ENCODE peak calls at places on chromosomes 7 and 10, in nine cellular contexts. One of them, this sample, is unnamed.

GRCh38 chr10:11527700-11528255 is 83.7 kb downstream of the USP6NL start:
- DNase-seq in islet precursor cell: no peak
- DNase-seq in stromal cell of bone marrow: no peak
- DNase-seq in AG08395: no peak
- DNase-seq in naive thymus-derived CD8-positive, alpha-beta T cell: peak; percentile 23
- DNase-seq in pancreas: no peak
- DNase-seq in stimulated activated CD8-positive, alpha-beta memory T cell treated with anti-CD3 and anti-CD28 coated beads, Interleukin-7, amount 100 ng/mL, for 1 hour: no peak
- DNase-seq in fibroblast of gingiva: peak; percentile 23
- DNase-seq in NCI-H1105 treated with DMSO at 0.1 percent for 48 hours: no peak
- DNase-seq in this sample: no peak

GRCh38 chr10:52030051-52030867 is 283.8 kb upstream of the DKK1 start:
- DNase-seq in stimulated activated CD8-positive, alpha-beta memory T cell treated with anti-CD3 and anti-CD28 coated beads, Interleukin-7, amount 100 ng/mL, for 1 hour: no peak
- DNase-seq in NCI-H1105 treated with DMSO at 0.1 percent for 48 hours: no peak
- DNase-seq in islet precursor cell: no peak
- DNase-seq in naive thymus-derived CD8-positive, alpha-beta T cell: no peak
- DNase-seq in fibroblast of gingiva: no peak
- DNase-seq in AG08395: no peak
- DNase-seq in pancreas: no peak
- DNase-seq in stromal cell of bone marrow: no peak
- DNase-seq in this sample: no peak

GRCh38 chr10:49831352-49832040 is 69.4 kb upstream of the OGDHL start:
- DNase-seq in islet precursor cell: peak; percentile 66
- DNase-seq in pancreas: no peak
- DNase-seq in stromal cell of bone marrow: no peak
- DNase-seq in stimulated activated CD8-positive, alpha-beta memory T cell treated with anti-CD3 and anti-CD28 coated beads, Interleukin-7, amount 100 ng/mL, for 1 hour: no peak
- DNase-seq in NCI-H1105 treated with DMSO at 0.1 percent for 48 hours: no peak
- DNase-seq in AG08395: peak; percentile 3
- DNase-seq in fibroblast of gingiva: no peak
- DNase-seq in naive thymus-derived CD8-positive, alpha-beta T cell: no peak
- DNase-seq in this sample: no peak

GRCh38 chr7:30434140-30434799 is 44.3 kb downstream of the NOD1 start:
- DNase-seq in naive thymus-derived CD8-positive, alpha-beta T cell: no peak
- DNase-seq in NCI-H1105 treated with DMSO at 0.1 percent for 48 hours: no peak
- DNase-seq in pancreas: no peak
- DNase-seq in AG08395: no peak
- DNase-seq in islet precursor cell: no peak
- DNase-seq in stimulated activated CD8-positive, alpha-beta memory T cell treated with anti-CD3 and anti-CD28 coated beads, Interleukin-7, amount 100 ng/mL, for 1 hour: no peak
- DNase-seq in fibroblast of gingiva: no peak
- DNase-seq in stromal cell of bone marrow: no peak
- DNase-seq in this sample: no peak

GRCh38 chr10:29297678-29298077 is 8.8 kb downstream of the LYZL1 start:
- DNase-seq in stromal cell of bone marrow: no peak
- DNase-seq in stimulated activated CD8-positive, alpha-beta memory T cell treated with anti-CD3 and anti-CD28 coated beads, Interleukin-7, amount 100 ng/mL, for 1 hour: no peak
- DNase-seq in AG08395: no peak
- DNase-seq in fibroblast of gingiva: no peak
- DNase-seq in NCI-H1105 treated with DMSO at 0.1 percent for 48 hours: no peak
- DNase-seq in islet precursor cell: no peak
- DNase-seq in naive thymus-derived CD8-positive, alpha-beta T cell: no peak
- DNase-seq in pancreas: no peak
- DNase-seq in this sample: no peak

GRCh38 chr10:34181545-34182300 is 633.4 kb downstream of the PARD3 start:
- DNase-seq in pancreas: no peak
- DNase-seq in AG08395: peak; percentile 47
- DNase-seq in islet precursor cell: peak; percentile 88
- DNase-seq in stromal cell of bone marrow: no peak
- DNase-seq in NCI-H1105 treated with DMSO at 0.1 percent for 48 hours: no peak
- DNase-seq in naive thymus-derived CD8-positive, alpha-beta T cell: no peak
- DNase-seq in fibroblast of gingiva: peak; percentile 57
- DNase-seq in stimulated activated CD8-positive, alpha-beta memory T cell treated with anti-CD3 and anti-CD28 coated beads, Interleukin-7, amount 100 ng/mL, for 1 hour: no peak
- DNase-seq in this sample: no peak

GRCh38 chr7:47430422-47430821 is 151.5 kb downstream of the TNS3 start:
- DNase-seq in fibroblast of gingiva: no peak
- DNase-seq in naive thymus-derived CD8-positive, alpha-beta T cell: no peak
- DNase-seq in NCI-H1105 treated with DMSO at 0.1 percent for 48 hours: no peak
- DNase-seq in islet precursor cell: no peak
- DNase-seq in pancreas: no peak
- DNase-seq in stromal cell of bone marrow: no peak
- DNase-seq in stimulated activated CD8-positive, alpha-beta memory T cell treated with anti-CD3 and anti-CD28 coated beads, Interleukin-7, amount 100 ng/mL, for 1 hour: no peak
- DNase-seq in AG08395: no peak
- DNase-seq in this sample: no peak

GRCh38 chr7:79893991-79894390 is 240.6 kb upstream of the GNAI1 start:
- DNase-seq in naive thymus-derived CD8-positive, alpha-beta T cell: no peak
- DNase-seq in pancreas: no peak
- DNase-seq in fibroblast of gingiva: no peak
- DNase-seq in NCI-H1105 treated with DMSO at 0.1 percent for 48 hours: no peak
- DNase-seq in islet precursor cell: no peak
- DNase-seq in AG08395: no peak
- DNase-seq in stromal cell of bone marrow: no peak
- DNase-seq in stimulated activated CD8-positive, alpha-beta memory T cell treated with anti-CD3 and anti-CD28 coated beads, Interleukin-7, amount 100 ng/mL, for 1 hour: no peak
- DNase-seq in this sample: no peak

GRCh38 chr7:127383123-127383835 is 9.2 kb downstream of the ZNF800 start:
- DNase-seq in stimulated activated CD8-positive, alpha-beta memory T cell treated with anti-CD3 and anti-CD28 coated beads, Interleukin-7, amount 100 ng/mL, for 1 hour: no peak
- DNase-seq in naive thymus-derived CD8-positive, alpha-beta T cell: no peak
- DNase-seq in stromal cell of bone marrow: no peak
- DNase-seq in AG08395: no peak
- DNase-seq in islet precursor cell: no peak
- DNase-seq in fibroblast of gingiva: peak; percentile 1
- DNase-seq in NCI-H1105 treated with DMSO at 0.1 percent for 48 hours: no peak
- DNase-seq in pancreas: no peak
- DNase-seq in this sample: no peak

GRCh38 chr7:123871998-123872867 is 27.3 kb downstream of the HYAL4 start:
- DNase-seq in NCI-H1105 treated with DMSO at 0.1 percent for 48 hours: peak; percentile 55
- DNase-seq in stromal cell of bone marrow: no peak
- DNase-seq in naive thymus-derived CD8-positive, alpha-beta T cell: peak; percentile 4
- DNase-seq in pancreas: peak; percentile 28
- DNase-seq in islet precursor cell: peak; percentile 76
- DNase-seq in AG08395: peak; percentile 16
- DNase-seq in fibroblast of gingiva: peak; percentile 7
- DNase-seq in stimulated activated CD8-positive, alpha-beta memory T cell treated with anti-CD3 and anti-CD28 coated beads, Interleukin-7, amount 100 ng/mL, for 1 hour: no peak
- DNase-seq in this sample: peak; percentile 42

GRCh38 chr7:2004841-2005351 is 227.8 kb downstream of the MAD1L1 start:
- DNase-seq in fibroblast of gingiva: no peak
- DNase-seq in stimulated activated CD8-positive, alpha-beta memory T cell treated with anti-CD3 and anti-CD28 coated beads, Interleukin-7, amount 100 ng/mL, for 1 hour: no peak
- DNase-seq in NCI-H1105 treated with DMSO at 0.1 percent for 48 hours: no peak
- DNase-seq in pancreas: peak; percentile 12
- DNase-seq in naive thymus-derived CD8-positive, alpha-beta T cell: no peak
- DNase-seq in AG08395: no peak
- DNase-seq in islet precursor cell: peak; percentile 55
- DNase-seq in stromal cell of bone marrow: no peak
- DNase-seq in this sample: no peak

GRCh38 chr7:20778063-20778721 is 8.5 kb downstream of the SP8 start:
- DNase-seq in islet precursor cell: peak; percentile 88
- DNase-seq in fibroblast of gingiva: no peak
- DNase-seq in stimulated activated CD8-positive, alpha-beta memory T cell treated with anti-CD3 and anti-CD28 coated beads, Interleukin-7, amount 100 ng/mL, for 1 hour: no peak
- DNase-seq in pancreas: peak; percentile 57
- DNase-seq in naive thymus-derived CD8-positive, alpha-beta T cell: no peak
- DNase-seq in NCI-H1105 treated with DMSO at 0.1 percent for 48 hours: peak; percentile 38
- DNase-seq in AG08395: peak; percentile 31
- DNase-seq in stromal cell of bone marrow: no peak
- DNase-seq in this sample: no peak

GRCh38 chr7:31957090-31957720 is 113.0 kb downstream of the PDE1C start:
- DNase-seq in islet precursor cell: no peak
- DNase-seq in NCI-H1105 treated with DMSO at 0.1 percent for 48 hours: no peak
- DNase-seq in fibroblast of gingiva: peak; percentile 5
- DNase-seq in naive thymus-derived CD8-positive, alpha-beta T cell: no peak
- DNase-seq in AG08395: peak; percentile 18
- DNase-seq in stromal cell of bone marrow: no peak
- DNase-seq in stimulated activated CD8-positive, alpha-beta memory T cell treated with anti-CD3 and anti-CD28 coated beads, Interleukin-7, amount 100 ng/mL, for 1 hour: no peak
- DNase-seq in pancreas: no peak
- DNase-seq in this sample: no peak

GRCh38 chr10:26044123-26044749 is 110.2 kb downstream of the MYO3A start:
- DNase-seq in NCI-H1105 treated with DMSO at 0.1 percent for 48 hours: peak; percentile 51
- DNase-seq in pancreas: no peak
- DNase-seq in naive thymus-derived CD8-positive, alpha-beta T cell: no peak
- DNase-seq in stromal cell of bone marrow: peak; percentile 6
- DNase-seq in islet precursor cell: no peak
- DNase-seq in fibroblast of gingiva: no peak
- DNase-seq in stimulated activated CD8-positive, alpha-beta memory T cell treated with anti-CD3 and anti-CD28 coated beads, Interleukin-7, amount 100 ng/mL, for 1 hour: no peak
- DNase-seq in AG08395: no peak
- DNase-seq in this sample: peak; percentile 51

GRCh38 chr10:91409869-91410637 is at the start of gene HECTD2:
- DNase-seq in islet precursor cell: peak; percentile 90
- DNase-seq in fibroblast of gingiva: peak; percentile 79
- DNase-seq in stimulated activated CD8-positive, alpha-beta memory T cell treated with anti-CD3 and anti-CD28 coated beads, Interleukin-7, amount 100 ng/mL, for 1 hour: peak; percentile 59
- DNase-seq in stromal cell of bone marrow: peak; percentile 67
- DNase-seq in NCI-H1105 treated with DMSO at 0.1 percent for 48 hours: peak; percentile 77
- DNase-seq in naive thymus-derived CD8-positive, alpha-beta T cell: peak; percentile 77
- DNase-seq in pancreas: peak; percentile 84
- DNase-seq in AG08395: peak; percentile 76
- DNase-seq in this sample: peak; percentile 76

GRCh38 chr10:104028146-104028545 is 57.5 kb downstream of the COL17A1 start:
- DNase-seq in stromal cell of bone marrow: no peak
- DNase-seq in naive thymus-derived CD8-positive, alpha-beta T cell: no peak
- DNase-seq in NCI-H1105 treated with DMSO at 0.1 percent for 48 hours: no peak
- DNase-seq in fibroblast of gingiva: no peak
- DNase-seq in islet precursor cell: no peak
- DNase-seq in stimulated activated CD8-positive, alpha-beta memory T cell treated with anti-CD3 and anti-CD28 coated beads, Interleukin-7, amount 100 ng/mL, for 1 hour: no peak
- DNase-seq in AG08395: peak; percentile 31
- DNase-seq in pancreas: no peak
- DNase-seq in this sample: no peak

GRCh38 chr7:99392659-99393362 is 15.6 kb downstream of the PDAP1 start:
- DNase-seq in NCI-H1105 treated with DMSO at 0.1 percent for 48 hours: peak; percentile 89
- DNase-seq in islet precursor cell: peak; percentile 90
- DNase-seq in naive thymus-derived CD8-positive, alpha-beta T cell: peak; percentile 81
- DNase-seq in AG08395: peak; percentile 60
- DNase-seq in fibroblast of gingiva: peak; percentile 40
- DNase-seq in stromal cell of bone marrow: no peak
- DNase-seq in stimulated activated CD8-positive, alpha-beta memory T cell treated with anti-CD3 and anti-CD28 coated beads, Interleukin-7, amount 100 ng/mL, for 1 hour: peak; percentile 57
- DNase-seq in pancreas: peak; percentile 91
- DNase-seq in this sample: peak; percentile 80

GRCh38 chr10:1527951-1528350 is 209.4 kb downstream of the ADARB2 start:
- DNase-seq in stimulated activated CD8-positive, alpha-beta memory T cell treated with anti-CD3 and anti-CD28 coated beads, Interleukin-7, amount 100 ng/mL, for 1 hour: no peak
- DNase-seq in naive thymus-derived CD8-positive, alpha-beta T cell: no peak
- DNase-seq in NCI-H1105 treated with DMSO at 0.1 percent for 48 hours: no peak
- DNase-seq in islet precursor cell: no peak
- DNase-seq in stromal cell of bone marrow: no peak
- DNase-seq in AG08395: no peak
- DNase-seq in pancreas: no peak
- DNase-seq in fibroblast of gingiva: no peak
- DNase-seq in this sample: no peak

GRCh38 chr10:6600224-6600987 is 20.3 kb upstream of the PRKCQ start:
- DNase-seq in pancreas: no peak
- DNase-seq in naive thymus-derived CD8-positive, alpha-beta T cell: no peak
- DNase-seq in NCI-H1105 treated with DMSO at 0.1 percent for 48 hours: no peak
- DNase-seq in islet precursor cell: no peak
- DNase-seq in fibroblast of gingiva: no peak
- DNase-seq in stimulated activated CD8-positive, alpha-beta memory T cell treated with anti-CD3 and anti-CD28 coated beads, Interleukin-7, amount 100 ng/mL, for 1 hour: no peak
- DNase-seq in AG08395: no peak
- DNase-seq in stromal cell of bone marrow: no peak
- DNase-seq in this sample: no peak

GRCh38 chr10:80453715-80454525 is at the start of gene TSPAN14:
- DNase-seq in pancreas: peak; percentile 92
- DNase-seq in AG08395: peak; percentile 92
- DNase-seq in stimulated activated CD8-positive, alpha-beta memory T cell treated with anti-CD3 and anti-CD28 coated beads, Interleukin-7, amount 100 ng/mL, for 1 hour: peak; percentile 50
- DNase-seq in islet precursor cell: peak; percentile 89
- DNase-seq in naive thymus-derived CD8-positive, alpha-beta T cell: peak; percentile 68
- DNase-seq in fibroblast of gingiva: peak; percentile 82
- DNase-seq in stromal cell of bone marrow: peak; percentile 57
- DNase-seq in NCI-H1105 treated with DMSO at 0.1 percent for 48 hours: peak; percentile 33
- DNase-seq in this sample: peak; percentile 81

GRCh38 chr10:27446091-27446918 is 57.8 kb upstream of the RAB18 start:
- DNase-seq in islet precursor cell: no peak
- DNase-seq in NCI-H1105 treated with DMSO at 0.1 percent for 48 hours: peak; percentile 40
- DNase-seq in AG08395: peak; percentile 37
- DNase-seq in fibroblast of gingiva: peak; percentile 69
- DNase-seq in pancreas: no peak
- DNase-seq in stromal cell of bone marrow: peak; percentile 21
- DNase-seq in stimulated activated CD8-positive, alpha-beta memory T cell treated with anti-CD3 and anti-CD28 coated beads, Interleukin-7, amount 100 ng/mL, for 1 hour: no peak
- DNase-seq in naive thymus-derived CD8-positive, alpha-beta T cell: peak; percentile 52
- DNase-seq in this sample: no peak

GRCh38 chr7:114979388-114979787 is 57.5 kb downstream of the MDFIC start:
- DNase-seq in stimulated activated CD8-positive, alpha-beta memory T cell treated with anti-CD3 and anti-CD28 coated beads, Interleukin-7, amount 100 ng/mL, for 1 hour: no peak
- DNase-seq in fibroblast of gingiva: no peak
- DNase-seq in naive thymus-derived CD8-positive, alpha-beta T cell: no peak
- DNase-seq in stromal cell of bone marrow: no peak
- DNase-seq in islet precursor cell: peak; percentile 57
- DNase-seq in NCI-H1105 treated with DMSO at 0.1 percent for 48 hours: no peak
- DNase-seq in pancreas: peak; percentile 50
- DNase-seq in AG08395: no peak
- DNase-seq in this sample: peak; percentile 44

GRCh38 chr7:30252885-30253795 is 31.3 kb upstream of the ZNRF2 start:
- DNase-seq in islet precursor cell: no peak
- DNase-seq in stromal cell of bone marrow: no peak
- DNase-seq in stimulated activated CD8-positive, alpha-beta memory T cell treated with anti-CD3 and anti-CD28 coated beads, Interleukin-7, amount 100 ng/mL, for 1 hour: no peak
- DNase-seq in naive thymus-derived CD8-positive, alpha-beta T cell: no peak
- DNase-seq in fibroblast of gingiva: peak; percentile 50
- DNase-seq in NCI-H1105 treated with DMSO at 0.1 percent for 48 hours: peak; percentile 40
- DNase-seq in AG08395: peak; percentile 13
- DNase-seq in pancreas: peak; percentile 72
- DNase-seq in this sample: peak; percentile 79

GRCh38 chr7:158190756-158191155 is 396.9 kb downstream of the PTPRN2 start:
- DNase-seq in stimulated activated CD8-positive, alpha-beta memory T cell treated with anti-CD3 and anti-CD28 coated beads, Interleukin-7, amount 100 ng/mL, for 1 hour: no peak
- DNase-seq in fibroblast of gingiva: no peak
- DNase-seq in NCI-H1105 treated with DMSO at 0.1 percent for 48 hours: no peak
- DNase-seq in islet precursor cell: no peak
- DNase-seq in naive thymus-derived CD8-positive, alpha-beta T cell: no peak
- DNase-seq in pancreas: no peak
- DNase-seq in stromal cell of bone marrow: no peak
- DNase-seq in AG08395: no peak
- DNase-seq in this sample: no peak

GRCh38 chr10:96468845-96469244 is 44.9 kb downstream of the TLL2 start:
- DNase-seq in naive thymus-derived CD8-positive, alpha-beta T cell: no peak
- DNase-seq in stimulated activated CD8-positive, alpha-beta memory T cell treated with anti-CD3 and anti-CD28 coated beads, Interleukin-7, amount 100 ng/mL, for 1 hour: no peak
- DNase-seq in fibroblast of gingiva: no peak
- DNase-seq in NCI-H1105 treated with DMSO at 0.1 percent for 48 hours: no peak
- DNase-seq in stromal cell of bone marrow: no peak
- DNase-seq in pancreas: no peak
- DNase-seq in islet precursor cell: peak; percentile 35
- DNase-seq in AG08395: no peak
- DNase-seq in this sample: no peak

GRCh38 chr7:157843336-157844140 is 506.7 kb downstream of the DNAJB6 start:
- DNase-seq in stimulated activated CD8-positive, alpha-beta memory T cell treated with anti-CD3 and anti-CD28 coated beads, Interleukin-7, amount 100 ng/mL, for 1 hour: no peak
- DNase-seq in stromal cell of bone marrow: no peak
- DNase-seq in pancreas: no peak
- DNase-seq in islet precursor cell: no peak
- DNase-seq in NCI-H1105 treated with DMSO at 0.1 percent for 48 hours: no peak
- DNase-seq in fibroblast of gingiva: no peak
- DNase-seq in naive thymus-derived CD8-positive, alpha-beta T cell: no peak
- DNase-seq in AG08395: no peak
- DNase-seq in this sample: no peak

GRCh38 chr10:132879408-132880147 is 62.8 kb downstream of the CFAP46 start:
- DNase-seq in pancreas: no peak
- DNase-seq in NCI-H1105 treated with DMSO at 0.1 percent for 48 hours: no peak
- DNase-seq in stimulated activated CD8-positive, alpha-beta memory T cell treated with anti-CD3 and anti-CD28 coated beads, Interleukin-7, amount 100 ng/mL, for 1 hour: no peak
- DNase-seq in stromal cell of bone marrow: no peak
- DNase-seq in fibroblast of gingiva: no peak
- DNase-seq in AG08395: no peak
- DNase-seq in naive thymus-derived CD8-positive, alpha-beta T cell: no peak
- DNase-seq in islet precursor cell: peak; percentile 51
- DNase-seq in this sample: no peak

GRCh38 chr10:93481931-93482834 is at the start of gene MYOF:
- DNase-seq in AG08395: peak; percentile 84
- DNase-seq in stromal cell of bone marrow: peak; percentile 82
- DNase-seq in islet precursor cell: peak; percentile 85
- DNase-seq in stimulated activated CD8-positive, alpha-beta memory T cell treated with anti-CD3 and anti-CD28 coated beads, Interleukin-7, amount 100 ng/mL, for 1 hour: no peak
- DNase-seq in NCI-H1105 treated with DMSO at 0.1 percent for 48 hours: peak; percentile 29
- DNase-seq in pancreas: peak; percentile 42
- DNase-seq in naive thymus-derived CD8-positive, alpha-beta T cell: peak; percentile 55
- DNase-seq in fibroblast of gingiva: peak; percentile 87
- DNase-seq in this sample: peak; percentile 69

GRCh38 chr10:22714524-22715289 is at the start of gene PIP4K2A:
- DNase-seq in NCI-H1105 treated with DMSO at 0.1 percent for 48 hours: peak; percentile 17
- DNase-seq in pancreas: peak; percentile 75
- DNase-seq in naive thymus-derived CD8-positive, alpha-beta T cell: peak; percentile 72
- DNase-seq in AG08395: peak; percentile 88
- DNase-seq in fibroblast of gingiva: peak; percentile 79
- DNase-seq in stimulated activated CD8-positive, alpha-beta memory T cell treated with anti-CD3 and anti-CD28 coated beads, Interleukin-7, amount 100 ng/mL, for 1 hour: peak; percentile 58
- DNase-seq in islet precursor cell: peak; percentile 70
- DNase-seq in stromal cell of bone marrow: peak; percentile 64
- DNase-seq in this sample: peak; percentile 74

GRCh38 chr7:2814682-2815522 is 29.2 kb downstream of the GNA12 start:
- DNase-seq in AG08395: no peak
- DNase-seq in NCI-H1105 treated with DMSO at 0.1 percent for 48 hours: no peak
- DNase-seq in naive thymus-derived CD8-positive, alpha-beta T cell: no peak
- DNase-seq in stromal cell of bone marrow: no peak
- DNase-seq in islet precursor cell: peak; percentile 94
- DNase-seq in stimulated activated CD8-positive, alpha-beta memory T cell treated with anti-CD3 and anti-CD28 coated beads, Interleukin-7, amount 100 ng/mL, for 1 hour: no peak
- DNase-seq in fibroblast of gingiva: no peak
- DNase-seq in pancreas: no peak
- DNase-seq in this sample: no peak

GRCh38 chr10:132328738-132329137 is 3.3 kb upstream of the LRRC27 start:
- DNase-seq in naive thymus-derived CD8-positive, alpha-beta T cell: no peak
- DNase-seq in NCI-H1105 treated with DMSO at 0.1 percent for 48 hours: no peak
- DNase-seq in AG08395: no peak
- DNase-seq in fibroblast of gingiva: no peak
- DNase-seq in islet precursor cell: no peak
- DNase-seq in pancreas: no peak
- DNase-seq in stromal cell of bone marrow: no peak
- DNase-seq in stimulated activated CD8-positive, alpha-beta memory T cell treated with anti-CD3 and anti-CD28 coated beads, Interleukin-7, amount 100 ng/mL, for 1 hour: no peak
- DNase-seq in this sample: no peak

This sample was measured in lung.